ENCODE peak calls at places on chromosomes 5 and 9, in seven cellular contexts. G is mammary epithelial cell, Z is neural progenitor cell, K is H1, M is endothelial cell of umbilical vein, S is DND-41, R is GM23248. T is an unnamed sample. For H3K36me3, the result is how much of the 10 kb centered on the place peaks cover.

GRCh38 chr9:129489838-129490582 is 130.9 kb downstream of the C9orf50 start:
- DNase-seq in R (peak), G (no peak), K (no peak), M (no peak), S (peak), Z (no peak), T (no peak)

GRCh38 chr5:151213803-151214613 is 9.9 kb downstream of the CCDC69 start:
- DNase-seq in G (no peak), S (peak), Z (no peak), R (peak), K (no peak), M (peak), T (peak)

GRCh38 chr5:135155616-135156214 is 121.7 kb upstream of the PITX1 start:
- DNase-seq in R (no peak), S (no peak), Z (no peak), K (no peak), G (no peak), M (no peak), T (no peak)

GRCh38 chr9:125767349-125767748 is 20.2 kb downstream of the PBX3 start:
- DNase-seq in S (no peak), M (no peak), R (no peak), Z (no peak), K (no peak), G (no peak), T (no peak)

GRCh38 chr9:68780377-68780707 is 75.3 kb downstream of the PIP5K1B start:
- DNase-seq in S (no peak), K (no peak), R (no peak), Z (no peak), M (no peak), G (no peak), T (no peak)

GRCh38 chr9:131661954-131662621 is 77.8 kb downstream of the RAPGEF1 start:
- DNase-seq in G (no peak), Z (no peak), K (no peak), R (no peak), S (no peak), M (peak), T (no peak)

GRCh38 chr5:113678202-113678601 is 164.7 kb downstream of the YTHDC2 start:
- DNase-seq in G (no peak), M (no peak), Z (no peak), R (no peak), S (no peak), K (no peak), T (no peak)

GRCh38 chr5:54595724-54596123 is 78.2 kb downstream of the SNX18 start:
- DNase-seq in K (no peak), S (no peak), Z (no peak), M (no peak), R (peak), G (no peak), T (no peak)

GRCh38 chr5:1563617-1564181 is 39.9 kb upstream of the LPCAT1 start:
- DNase-seq in K (no peak), M (no peak), S (no peak), Z (no peak), G (no peak), R (no peak), T (no peak)

GRCh38 chr5:172455511-172456061 is 1.3 kb upstream of the SH3PXD2B start:
- DNase-seq in G (no peak), K (no peak), Z (peak), R (peak), M (peak), S (no peak), T (no peak)

GRCh38 chr5:11075010-11075860 is 314.2 kb upstream of the DAP start:
- DNase-seq in S (no peak), Z (peak), R (no peak), K (no peak), G (no peak), M (no peak), T (no peak)

DNA sequence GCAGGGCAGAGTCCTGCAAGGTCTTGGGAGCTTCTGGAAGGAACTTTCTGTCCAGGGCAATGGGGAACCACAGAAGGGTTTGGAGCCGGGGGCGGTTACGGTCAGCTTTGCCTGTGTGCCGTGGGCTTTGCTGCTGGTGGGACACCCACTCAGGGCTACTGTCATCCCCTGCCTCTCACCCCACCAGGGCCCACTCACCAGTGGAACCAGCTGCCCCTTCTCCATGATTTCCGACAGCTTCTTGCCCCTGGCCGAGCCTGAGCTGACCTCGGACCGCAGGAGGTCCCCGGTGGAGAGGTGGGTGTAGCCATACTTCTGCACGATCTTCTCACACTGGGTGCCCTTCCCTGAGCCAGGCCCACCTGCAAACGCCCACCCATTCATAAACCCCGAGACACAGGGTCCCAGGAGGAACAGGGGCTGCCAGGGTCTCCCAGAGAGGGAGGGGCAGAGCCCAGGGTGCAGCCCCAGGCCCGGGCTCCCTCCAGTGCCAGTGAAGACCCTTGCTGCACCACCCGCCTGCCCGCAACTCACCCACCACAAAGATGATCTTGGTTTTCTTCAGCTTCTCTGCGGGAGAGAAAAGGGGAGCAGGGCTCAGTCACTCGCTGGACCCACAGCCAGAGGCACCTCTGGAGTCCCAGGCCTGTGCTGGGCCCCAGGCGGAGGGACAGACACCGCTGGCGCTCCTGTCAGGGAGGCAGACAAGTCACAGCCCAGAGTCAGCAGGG is 4.8 kb downstream of the AK1 start:
- DNase-seq in K (no peak), G (no peak), M (no peak), R (no peak), S (no peak), Z (no peak), T (no peak)
- TF ChIP-seq EZH2 in K (no peak), G (no peak), M (no peak), R (no peak), S (no peak), Z (no peak), T (no peak)

GRCh38 chr5:132254321-132254977 is 3.0 kb upstream of the PDLIM4 start:
- DNase-seq in M (no peak), G (no peak), R (no peak), S (no peak), K (no peak), Z (no peak), T (no peak)

GRCh38 chr5:132256086-132256782 is 1.3 kb upstream of the PDLIM4 start:
- DNase-seq in K (no peak), G (no peak), M (no peak), S (no peak), R (no peak), Z (no peak), T (no peak)

GRCh38 chr5:132258102-132259060 is 885 bp downstream of the PDLIM4 start:
- DNase-seq in Z (no peak), G (peak), M (peak), S (no peak), K (no peak), R (peak), T (no peak)

GRCh38 chr5:132257131-132258101 is at the start of gene PDLIM4:
- DNase-seq in K (no peak), Z (peak), S (no peak), M (peak), G (peak), R (peak), T (no peak)

DNA sequence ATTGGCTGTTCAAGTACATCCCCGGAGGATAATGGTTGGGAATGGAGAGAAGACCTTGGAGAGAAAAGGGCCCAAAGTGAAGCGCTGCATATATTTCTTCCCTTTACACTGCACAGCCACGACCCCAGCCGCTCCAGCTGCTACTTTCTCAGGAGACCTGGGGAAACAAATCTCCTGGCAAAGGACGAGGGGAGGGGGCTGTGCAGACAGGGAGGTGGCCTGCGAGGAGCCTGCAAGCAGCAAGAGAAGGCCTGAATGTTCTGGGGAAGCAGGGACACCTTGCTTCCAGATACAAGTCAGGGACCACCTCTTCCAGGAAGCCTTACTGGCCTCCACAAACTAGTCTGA is 739 bp upstream of the PDLIM4 start:
- DNase-seq in S (no peak), R (no peak), K (no peak), G (no peak), Z (no peak), M (no peak), T (no peak)
- H3K9ac ChIP-seq in S (no peak), R (peak), K (no peak), G (no peak), Z (no peak), M (peak), T (no peak)

GRCh38 chr5:141501805-141502204 is 12.9 kb downstream of the PCDHGC5 start:
- DNase-seq in K (no peak), M (no peak), R (no peak), G (no peak), Z (no peak), S (no peak), T (no peak)
- H3K36me3 ChIP-seq in K (under half), M (under half), R (under half), G (under half), Z (under half), S (under half), T (under half)

GRCh38 chr9:117415584-117415937 is 704 bp upstream of the ASTN2 start:
- DNase-seq in R (no peak), K (no peak), Z (peak), M (no peak), S (no peak), G (no peak), T (no peak)
- TF ChIP-seq EZH2 in R (no peak), K (no peak), Z (peak), M (peak), S (no peak), G (peak), T (no peak)

DNA sequence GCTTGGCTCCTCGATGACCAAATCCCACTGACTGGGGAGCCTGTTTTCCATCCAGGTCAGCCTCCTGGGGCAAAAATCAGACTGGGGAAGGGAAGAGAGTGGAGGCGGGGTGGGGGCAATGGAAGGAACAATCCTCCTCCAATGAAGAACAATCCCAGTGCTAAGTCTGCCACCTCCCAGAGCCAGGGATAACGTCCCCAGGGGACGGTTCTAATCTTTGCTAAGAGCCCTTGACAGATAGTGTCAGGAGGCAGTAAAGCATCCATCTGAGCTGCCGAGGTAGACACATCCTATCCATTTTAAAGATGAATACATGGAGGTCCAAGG is 298.5 kb upstream of the MSX2 start:
- DNase-seq in M (no peak), R (no peak), Z (no peak), G (no peak), S (no peak), K (no peak), T (no peak)
- H3K9ac ChIP-seq in M (no peak), R (no peak), Z (no peak), G (no peak), S (no peak), K (no peak), T (no peak)

DNA sequence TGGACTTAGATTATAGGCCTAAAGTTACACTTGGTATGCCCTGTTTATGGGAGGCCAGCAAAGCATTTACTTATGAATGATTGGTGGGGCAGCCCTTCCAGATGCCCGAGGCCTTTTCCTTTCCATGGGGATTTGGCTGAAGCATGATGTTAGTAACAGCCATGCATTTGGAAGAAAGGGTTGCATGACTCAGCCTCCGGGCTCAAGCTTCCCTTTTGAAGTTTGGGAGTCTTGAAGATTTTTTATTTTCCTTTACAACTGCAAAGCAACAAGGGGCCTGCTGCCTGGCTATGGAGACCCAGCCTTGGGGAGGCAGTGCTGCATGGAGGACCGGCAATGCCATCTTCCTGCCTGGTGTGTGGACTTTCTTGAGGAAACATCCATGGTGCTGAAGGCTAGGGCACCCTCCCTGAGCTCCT is 244.7 kb downstream of the ICE1 start:
- DNase-seq in S (no peak), Z (no peak), M (no peak), K (no peak), R (no peak), G (no peak), T (no peak)
- H3K36me3 ChIP-seq in S (under half), Z (under half), M (under half), K (under half), R (under half), G (under half), T (under half)

DNA sequence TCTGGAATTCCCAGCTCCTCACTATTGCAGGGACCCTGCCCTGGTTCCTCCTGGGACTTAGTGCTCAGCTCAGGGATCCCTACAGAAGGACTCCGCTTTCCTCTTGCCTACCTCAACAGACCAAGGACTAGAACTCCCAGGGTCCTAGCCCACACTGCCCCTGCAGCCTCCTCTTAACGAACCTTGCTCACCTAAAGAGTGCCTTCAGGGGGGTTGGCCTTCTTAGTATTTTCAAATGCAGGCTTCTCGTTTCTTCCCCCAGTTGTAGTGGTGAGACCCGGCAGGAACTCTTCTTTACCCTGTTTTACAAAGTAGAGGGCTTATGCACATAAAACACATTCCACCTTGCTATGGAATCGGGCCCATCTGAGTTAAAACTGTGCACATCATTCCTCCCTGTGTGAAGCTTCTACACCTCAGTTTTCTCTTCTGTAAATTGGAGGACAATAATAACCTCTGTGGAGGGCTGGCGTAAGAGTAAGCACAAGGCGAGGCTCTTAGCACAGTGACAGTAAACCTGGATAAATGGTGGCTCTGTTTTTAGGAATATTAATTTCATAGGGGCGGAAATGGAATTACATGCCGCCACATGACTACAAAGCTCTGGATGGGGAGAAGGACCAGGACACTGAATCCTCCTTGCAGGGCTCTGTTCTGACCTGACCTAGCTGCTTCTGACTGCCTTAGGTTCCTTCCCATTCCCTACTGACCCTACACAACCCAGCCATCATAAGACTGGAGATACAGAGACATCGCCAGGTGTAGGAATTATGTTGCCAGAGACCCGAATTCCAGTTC is 3.8 kb upstream of the HAND1 start:
- DNase-seq in S (no peak), Z (no peak), G (no peak), M (no peak), K (no peak), R (no peak), T (no peak)
- TF ChIP-seq EZH2 in S (no peak), Z (no peak), G (no peak), M (no peak), K (no peak), R (peak), T (no peak)

GRCh38 chr9:122371851-122372250 is 1.0 kb downstream of the PTGS1 start:
- DNase-seq in R (no peak), M (no peak), S (no peak), K (no peak), Z (no peak), G (no peak), T (no peak)
- H3K9ac ChIP-seq in R (no peak), M (no peak), S (no peak), K (no peak), Z (no peak), G (no peak), T (no peak)

T was measured in SK-N-MC.